ENCODE peak calls at places on chromosome 14, in five cellular contexts. K is right atrium auricular region, V is tibial nerve, I is OCI-LY7, P is transverse colon. G is an unnamed sample.

GRCh38 chr14:91330846-91331245 is 86.3 kb upstream of the GPR68 start:
- DNase-seq in K (no peak), V (no peak), I (no peak), P (no peak), G (no peak)

GRCh38 chr14:64549805-64550538 is at the start of gene PPP1R36:
- DNase-seq in K (peak; percentile 64), V (peak; percentile 7), I (no peak), P (peak; percentile 81), G (peak; percentile 77)

GRCh38 chr14:71594828-71595227 is 337.4 kb upstream of the RGS6 start:
- DNase-seq in K (no peak), V (no peak), I (no peak), P (no peak), G (no peak)

GRCh38 chr14:105064721-105065143 is 498 bp downstream of the GPR132 start:
- DNase-seq in K (no peak), V (no peak), I (no peak), P (peak; percentile 47), G (no peak)

GRCh38 chr14:59664741-59665140 is 88.1 kb upstream of the CCDC175 start:
- DNase-seq in K (no peak), V (no peak), I (no peak), P (no peak), G (no peak)

GRCh38 chr14:82855912-82856381 is 1322.3 kb upstream of the SEL1L start:
- DNase-seq in K (no peak), V (no peak), I (peak; percentile 2), P (no peak), G (no peak)

GRCh38 chr14:28707814-28708213 is 58.8 kb upstream of the FOXG1 start:
- DNase-seq in K (no peak), V (no peak), I (no peak), P (no peak), G (no peak)

GRCh38 chr14:89736866-89737265 is 217.7 kb downstream of the EFCAB11 start:
- DNase-seq in K (no peak), V (no peak), I (no peak), P (no peak), G (no peak)

GRCh38 chr14:22939684-22940083 is 10.5 kb upstream of the PRMT5 start:
- DNase-seq in K (no peak), V (no peak), I (no peak), P (no peak), G (no peak)

GRCh38 chr14:71710001-71710400 is 222.2 kb upstream of the RGS6 start:
- DNase-seq in K (no peak), V (no peak), I (no peak), P (no peak), G (no peak)

GRCh38 chr14:47155395-47155794 is 503.8 kb upstream of the RPL10L start:
- DNase-seq in K (no peak), V (no peak), I (no peak), P (no peak), G (no peak)

GRCh38 chr14:100900837-100901390 is 2.6 kb downstream of the RTL1 start:
- DNase-seq in K (peak; percentile 43), V (no peak), I (peak; percentile 9), P (peak; percentile 50), G (peak; percentile 64)

GRCh38 chr14:24057867-24058259 is 6.1 kb downstream of the CARMIL3 start:
- DNase-seq in K (no peak), V (no peak), I (no peak), P (no peak), G (no peak)

GRCh38 chr14:65434216-65434850 is 21.8 kb downstream of the FUT8 start:
- DNase-seq in K (no peak), V (no peak), I (no peak), P (no peak), G (no peak)

GRCh38 chr14:44404021-44404420 is 103.1 kb downstream of the FSCB start:
- DNase-seq in K (no peak), V (no peak), I (no peak), P (peak; percentile 8), G (no peak)

GRCh38 chr14:85573406-85573805 is 43.5 kb downstream of the FLRT2 start:
- DNase-seq in K (no peak), V (no peak), I (no peak), P (no peak), G (no peak)

GRCh38 chr14:63874223-63874622 is 21.4 kb downstream of the SYNE2 start:
- DNase-seq in K (no peak), V (no peak), I (no peak), P (no peak), G (no peak)

GRCh38 chr14:52950898-52951729 is at the start of gene FERMT2:
- DNase-seq in K (peak; percentile 85), V (peak; percentile 80), I (no peak), P (peak; percentile 76), G (peak; percentile 66)

GRCh38 chr14:35051796-35052195 is 5.7 kb downstream of the FAM177A1 start:
- DNase-seq in K (no peak), V (no peak), I (no peak), P (no peak), G (no peak)

GRCh38 chr14:45089813-45090212 is 5.9 kb downstream of the PRPF39 start:
- DNase-seq in K (no peak), V (no peak), I (no peak), P (no peak), G (no peak)

GRCh38 chr14:105249175-105250007 is 1.1 kb downstream of the BTBD6 start:
- DNase-seq in K (peak; percentile 66), V (no peak), I (peak; percentile 11), P (peak; percentile 27), G (peak; percentile 34)

DNA sequence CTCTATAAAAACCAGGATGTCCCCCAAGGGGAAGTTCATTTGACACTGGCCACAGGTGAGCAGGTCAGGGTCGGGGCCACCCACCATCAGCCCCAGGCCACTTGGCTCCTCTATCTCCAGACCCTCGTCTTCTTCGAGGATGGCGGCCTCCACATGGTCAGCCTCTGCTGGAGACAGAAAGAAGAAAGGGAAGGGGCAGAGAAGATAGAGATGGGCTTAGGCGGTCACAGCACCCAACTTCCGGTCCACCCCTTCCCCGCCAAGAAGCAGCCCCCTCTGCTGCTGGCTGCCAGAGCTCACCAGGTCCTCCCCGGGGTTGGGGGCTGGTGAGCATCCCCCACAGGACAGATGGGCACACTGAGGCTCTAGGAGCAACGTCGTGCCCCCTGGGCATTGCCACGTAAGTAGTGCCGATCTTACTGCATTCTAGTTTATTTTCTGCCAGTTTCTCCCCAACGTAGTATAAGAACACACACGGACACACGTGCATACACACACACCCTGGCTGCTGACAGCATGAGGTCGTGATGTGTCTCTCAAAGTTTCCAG is 14.2 kb downstream of the BCL11B start:
- DNase-seq in K (no peak), V (no peak), I (no peak), P (no peak), G (no peak)
- H3K36me3 ChIP-seq in K (no peaks in the 10 kb centered on the region), V (no peaks in the 10 kb centered on the region), I (no peaks in the 10 kb centered on the region), P (no peaks in the 10 kb centered on the region), G (no peaks in the 10 kb centered on the region)

GRCh38 chr14:54786816-54787215 is 115.8 kb downstream of the GCH1 start:
- DNase-seq in K (no peak), V (no peak), I (no peak), P (no peak), G (no peak)

GRCh38 chr14:54786191-54786755 is 116.4 kb downstream of the GCH1 start:
- DNase-seq in K (no peak), V (no peak), I (no peak), P (no peak), G (no peak)

GRCh38 chr14:54785111-54785777 is 117.4 kb downstream of the GCH1 start:
- DNase-seq in K (no peak), V (no peak), I (peak; percentile 14), P (no peak), G (no peak)

GRCh38 chr14:54784657-54785056 is 118.0 kb downstream of the GCH1 start:
- DNase-seq in K (no peak), V (no peak), I (no peak), P (no peak), G (no peak)

GRCh38 chr14:54785778-54786160 is 116.9 kb downstream of the GCH1 start:
- DNase-seq in K (no peak), V (no peak), I (no peak), P (no peak), G (no peak)
- TF ChIP-seq CTCF in K (no peak), V (no peak), I (no peak), P (no peak), G (no peak)

GRCh38 chr14:74290415-74290814 is 12.3 kb downstream of the ABCD4 start:
- DNase-seq in K (no peak), V (no peak), I (peak; percentile 50), P (no peak), G (no peak)

GRCh38 chr14:74286736-74287135 is 16.0 kb downstream of the ABCD4 start:
- DNase-seq in K (no peak), V (no peak), I (no peak), P (no peak), G (no peak)

GRCh38 chr14:74292061-74292460 is 10.7 kb downstream of the ABCD4 start:
- DNase-seq in K (no peak), V (no peak), I (no peak), P (no peak), G (no peak)

GRCh38 chr14:74293621-74294020 is 9.1 kb downstream of the ABCD4 start:
- DNase-seq in K (no peak), V (no peak), I (no peak), P (no peak), G (no peak)

GRCh38 chr14:74289801-74290200 is 12.9 kb downstream of the ABCD4 start:
- DNase-seq in K (no peak), V (no peak), I (no peak), P (no peak), G (no peak)
- H3K36me3 ChIP-seq in K (peaks cover 77% of the 10 kb centered on the region), V (peaks cover 96% of the 10 kb centered on the region), I (peaks cover 54% of the 10 kb centered on the region), P (no peaks in the 10 kb centered on the region), G (no peaks in the 10 kb centered on the region)

GRCh38 chr14:75915063-75915462 is 66.7 kb downstream of the TGFB3 start:
- DNase-seq in K (no peak), V (no peak), I (no peak), P (no peak), G (no peak)
- TF ChIP-seq CTCF in K (no peak), V (no peak), I (no peak), P (no peak), G (no peak)

DNA sequence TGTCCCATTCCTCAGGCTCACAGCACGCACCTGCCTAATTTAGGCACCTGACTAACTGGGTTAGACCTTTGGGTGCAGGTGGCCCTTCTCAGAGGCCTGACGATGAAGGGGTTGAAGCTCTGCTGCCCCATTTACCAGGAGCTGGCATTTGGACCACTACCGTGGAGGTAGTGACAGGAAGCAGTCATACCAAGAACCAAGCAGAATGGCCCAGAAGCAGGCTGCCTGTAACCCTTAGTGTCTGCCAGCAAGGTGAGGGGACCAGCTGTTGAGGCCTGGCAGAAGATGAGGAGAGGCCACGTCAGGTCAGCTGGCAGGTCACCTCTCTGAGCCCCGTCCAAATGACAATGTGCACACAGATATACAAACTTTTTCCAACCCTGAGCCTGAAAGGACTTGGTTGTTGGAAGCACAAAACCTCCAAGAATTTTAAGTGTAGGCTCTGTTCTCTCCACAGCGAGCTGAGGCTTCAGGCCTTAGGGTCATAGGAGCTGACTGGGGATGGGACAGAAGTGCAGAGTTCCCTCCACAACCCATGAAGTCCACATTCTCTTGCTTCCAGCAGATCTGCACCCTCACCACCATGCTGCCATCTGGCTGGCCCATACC is 23.1 kb downstream of the VASH1 start:
- DNase-seq in K (peak; percentile 59), V (no peak), I (no peak), P (no peak), G (no peak)
- H3K36me3 ChIP-seq in K (peaks cover 53% of the 10 kb centered on the region), V (peaks cover 76% of the 10 kb centered on the region), I (peaks cover 44% of the 10 kb centered on the region), P (no peaks in the 10 kb centered on the region), G (no peaks in the 10 kb centered on the region)

DNA sequence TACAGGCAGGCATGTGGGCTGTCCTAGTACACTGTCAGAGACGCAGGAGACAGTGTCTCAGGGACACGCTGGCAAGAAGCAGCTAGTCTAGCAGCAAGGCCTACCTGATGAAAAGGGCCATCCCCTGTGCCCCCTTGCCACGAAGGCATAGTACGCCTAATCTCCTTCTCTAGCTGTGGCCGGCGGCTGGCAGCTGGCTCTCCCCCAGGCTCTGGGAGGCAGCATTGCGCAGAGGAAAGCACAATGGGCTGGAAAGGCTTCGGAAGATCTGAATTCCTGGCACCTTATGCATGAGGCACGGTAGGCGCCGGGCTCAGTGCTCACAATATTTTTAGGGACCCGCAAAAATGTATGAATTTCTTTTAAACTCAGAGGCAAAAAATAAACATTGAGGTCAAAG is 16.0 kb upstream of the PLEKHH1 start:
- DNase-seq in K (no peak), V (no peak), I (no peak), P (peak; percentile 25), G (no peak)
- TF ChIP-seq CTCF in K (peak; percentile 38), V (no peak), I (no peak), P (no peak), G (no peak)

G was measured in colonic mucosa.